ENCODE peak calls at places on chromosomes 6 and 20, in ten cellular contexts. F is lower lobe of right lung; G is AG04450; B is HCT116; S is neuronal stem cell; C is WERI-Rb-1; X is CD8-positive, alpha-beta memory T cell; T is uterus; L is CD4-positive, alpha-beta T cell; M is ascending aorta. H is an unnamed sample.
A peak's percentile ranks its signal among the peaks of the same experiment; 100 is the strongest.

GRCh38 chr6:15132854-15133670 is 112.8 kb upstream of the JARID2 start:
- DNase-seq in F (no peak), B (peak; percentile 95), C (no peak), S (no peak), L (no peak), M (no peak), G (peak; percentile 27), T (peak; percentile 19), X (no peak), H (no peak)

GRCh38 chr6:5671604-5672559 is 334.8 kb downstream of the NRN1 start:
- DNase-seq in G (no peak), B (no peak), F (no peak), M (no peak), S (no peak), X (no peak), L (no peak), T (peak; percentile 51), C (peak; percentile 76), H (no peak)

GRCh38 chr6:130843575-130844320 is 16.5 kb downstream of the SMLR1 start:
- DNase-seq in M (no peak), B (peak; percentile 28), F (no peak), L (no peak), C (no peak), X (peak; percentile 46), S (peak; percentile 23), T (no peak), G (no peak), H (no peak)

GRCh38 chr6:7723041-7723447 is 2.9 kb upstream of the BMP6 start:
- DNase-seq in X (peak; percentile 24), S (peak; percentile 65), C (peak; percentile 87), G (peak; percentile 65), T (peak; percentile 83), L (peak; percentile 33), M (peak; percentile 88), B (peak; percentile 85), F (peak; percentile 79), H (peak; percentile 31)

GRCh38 chr6:95768539-95768938 is 191.2 kb downstream of the MANEA start:
- DNase-seq in L (no peak), S (peak; percentile 2), T (no peak), B (no peak), M (no peak), X (no peak), C (peak; percentile 29), F (no peak), G (no peak), H (no peak)

GRCh38 chr6:146433881-146434741 is 109.5 kb upstream of the RAB32 start:
- DNase-seq in M (no peak), C (no peak), S (no peak), B (no peak), T (no peak), X (no peak), L (no peak), G (no peak), F (peak; percentile 50), H (no peak)

GRCh38 chr20:1441133-1441532 is 25.5 kb downstream of the NSFL1C start:
- DNase-seq in G (no peak), S (no peak), F (no peak), T (no peak), M (no peak), B (no peak), X (no peak), L (no peak), C (no peak), H (no peak)

GRCh38 chr20:4835244-4836177 is 113.8 kb downstream of the PRND start:
- DNase-seq in X (no peak), F (peak; percentile 54), T (peak; percentile 86), C (no peak), G (no peak), S (no peak), B (no peak), M (peak; percentile 72), L (no peak), H (no peak)

GRCh38 chr20:49705358-49705757 is 8.3 kb downstream of the B4GALT5 start:
- DNase-seq in T (no peak), S (no peak), M (no peak), X (no peak), L (no peak), G (no peak), F (no peak), C (no peak), B (no peak), H (no peak)

GRCh38 chr20:3223937-3224680 is 14.8 kb downstream of the ITPA start:
- DNase-seq in G (no peak), B (no peak), F (no peak), T (no peak), C (no peak), L (no peak), S (no peak), X (no peak), M (no peak), H (no peak)

GRCh38 chr6:93272201-93272600 is 147.2 kb downstream of the EPHA7 start:
- DNase-seq in G (no peak), X (no peak), F (no peak), M (no peak), S (no peak), B (no peak), C (no peak), L (no peak), T (no peak), H (no peak)

GRCh38 chr6:3756516-3757010 is 5.0 kb upstream of the PXDC1 start:
- DNase-seq in F (no peak), L (no peak), B (no peak), C (no peak), S (no peak), G (no peak), X (no peak), M (peak; percentile 28), T (no peak), H (no peak)

GRCh38 chr6:154302111-154302752 is 54.4 kb downstream of the IPCEF1 start:
- DNase-seq in T (no peak), F (no peak), G (peak; percentile 87), B (no peak), S (no peak), C (no peak), X (no peak), M (no peak), L (no peak), H (no peak)

GRCh38 chr6:154721460-154721859 is 11.8 kb upstream of the SCAF8 start:
- DNase-seq in C (no peak), L (no peak), G (peak; percentile 46), F (no peak), B (no peak), X (no peak), S (no peak), T (no peak), M (no peak), H (no peak)

GRCh38 chr20:13898012-13898612 is 92.3 kb downstream of the SEL1L2 start:
- DNase-seq in T (no peak), M (no peak), S (no peak), G (no peak), F (no peak), L (no peak), C (peak; percentile 12), B (peak; percentile 2), X (no peak), H (no peak)

GRCh38 chr6:153511896-153512496 is 380.9 kb upstream of the RGS17 start:
- DNase-seq in C (no peak), B (peak; percentile 8), G (peak; percentile 6), F (no peak), L (no peak), X (no peak), S (peak; percentile 18), M (no peak), T (no peak), H (no peak)

GRCh38 chr6:75204959-75205775 is 686 bp downstream of the COL12A1 start:
- DNase-seq in F (peak; percentile 67), B (no peak), L (no peak), T (peak; percentile 73), G (peak; percentile 47), C (no peak), S (peak; percentile 38), M (peak; percentile 84), X (no peak), H (no peak)
- H3K9me3 ChIP-seq in F (no peaks in the 10 kb centered on the region), B (no peaks in the 10 kb centered on the region), L (no peaks in the 10 kb centered on the region), T (no peaks in the 10 kb centered on the region), G (no peaks in the 10 kb centered on the region), C (no peaks in the 10 kb centered on the region), S (no peaks in the 10 kb centered on the region), M (no peaks in the 10 kb centered on the region), X (no peaks in the 10 kb centered on the region), H (no peaks in the 10 kb centered on the region)

DNA sequence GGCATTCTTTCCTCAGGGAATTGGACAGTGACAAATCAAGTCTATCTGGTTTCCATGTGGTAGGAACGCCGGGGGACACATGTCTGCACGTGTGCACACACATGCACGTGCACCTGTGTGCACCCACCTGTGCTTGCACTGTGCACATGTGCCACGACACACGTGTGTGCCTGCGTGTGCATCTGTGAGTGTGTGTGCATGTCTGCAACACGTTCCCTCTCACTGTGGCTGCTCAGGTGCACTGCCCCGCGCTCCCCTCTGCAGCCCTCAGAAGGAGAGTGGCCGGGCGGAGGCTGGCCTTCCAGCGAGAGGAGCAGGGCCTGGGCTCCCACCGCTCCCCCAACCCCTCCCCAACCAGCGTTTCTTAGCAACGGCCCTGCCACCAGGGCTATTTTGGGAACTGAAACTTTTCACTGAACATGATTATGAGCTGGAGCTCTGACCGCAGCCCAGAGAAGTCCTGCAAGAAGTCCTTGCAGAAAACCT is 147.8 kb downstream of the PHACTR3 start:
- DNase-seq in T (no peak), M (no peak), X (no peak), L (no peak), C (no peak), G (no peak), S (no peak), B (no peak), F (peak; percentile 63), H (no peak)
- H3K9me3 ChIP-seq in T (no peaks in the 10 kb centered on the region), M (no peaks in the 10 kb centered on the region), X (no peaks in the 10 kb centered on the region), L (no peaks in the 10 kb centered on the region), C (no peaks in the 10 kb centered on the region), G (peaks cover 6% of the 10 kb centered on the region), S (no peaks in the 10 kb centered on the region), B (no peaks in the 10 kb centered on the region), F (no peaks in the 10 kb centered on the region), H (no peaks in the 10 kb centered on the region)

GRCh38 chr20:31239139-31239538 is 18.3 kb upstream of the DEFB115 start:
- DNase-seq in C (no peak), M (no peak), T (no peak), G (no peak), L (no peak), X (no peak), B (no peak), S (no peak), F (no peak), H (no peak)
- H3K9me3 ChIP-seq in C (peaks cover 32% of the 10 kb centered on the region), M (peaks cover 48% of the 10 kb centered on the region), T (peaks cover 15% of the 10 kb centered on the region), G (peaks cover 84% of the 10 kb centered on the region), L (peaks cover 85% of the 10 kb centered on the region), X (peaks cover 21% of the 10 kb centered on the region), B (peaks cover 91% of the 10 kb centered on the region), S (peaks cover 7% of the 10 kb centered on the region), F (peaks cover 86% of the 10 kb centered on the region), H (peaks cover 22% of the 10 kb centered on the region)

GRCh38 chr6:148667395-148667794 is 79.4 kb upstream of the UST start:
- DNase-seq in X (no peak), F (no peak), B (no peak), T (no peak), C (no peak), G (no peak), M (no peak), L (no peak), S (no peak), H (no peak)

GRCh38 chr6:148671085-148671484 is 75.7 kb upstream of the UST start:
- DNase-seq in M (no peak), L (no peak), X (no peak), S (no peak), G (no peak), F (no peak), T (no peak), C (no peak), B (no peak), H (no peak)

GRCh38 chr6:148677594-148678476 is 69.0 kb upstream of the UST start:
- DNase-seq in T (no peak), M (no peak), G (no peak), F (no peak), B (no peak), L (no peak), X (no peak), C (no peak), S (no peak), H (no peak)

GRCh38 chr6:148671952-148672351 is 74.9 kb upstream of the UST start:
- DNase-seq in X (no peak), L (no peak), T (no peak), C (no peak), M (no peak), S (no peak), B (no peak), G (no peak), F (no peak), H (no peak)
- H3K9me3 ChIP-seq in X (peaks cover 7% of the 10 kb centered on the region), L (peaks cover 45% of the 10 kb centered on the region), T (peaks cover 18% of the 10 kb centered on the region), C (peaks cover 4% of the 10 kb centered on the region), M (peaks cover 44% of the 10 kb centered on the region), S (peaks cover 6% of the 10 kb centered on the region), B (peaks cover 7% of the 10 kb centered on the region), G (peaks cover 11% of the 10 kb centered on the region), F (peaks cover 14% of the 10 kb centered on the region), H (no peaks in the 10 kb centered on the region)